ENCODE peak calls at places on chromosomes 13 and 19, in ten cellular contexts. H, J, I, X, K, S, Q, V, E and W are unnamed samples.

GRCh38 chr19:38433268-38433733 is at the start of gene RYR1:
- DNase-seq in I (peak), K (peak), Q (peak), S (peak), X (peak), J (peak), E (no peak), V (no peak), H (peak), W (no peak)

GRCh38 chr19:16319466-16319865 is 5.2 kb upstream of the KLF2 start:
- DNase-seq in V (peak), E (no peak), Q (no peak), J (no peak), H (no peak), I (no peak), K (peak), X (peak), S (no peak), W (no peak)

GRCh38 chr19:48513289-48514122 is 1.9 kb upstream of the LMTK3 start:
- DNase-seq in S (peak), H (no peak), K (peak), E (peak), J (peak), Q (peak), V (peak), X (peak), I (peak), W (peak)

GRCh38 chr19:20078696-20079095 is 896 bp downstream of the ZNF90 start:
- DNase-seq in Q (no peak), K (no peak), I (peak), X (peak), S (peak), H (no peak), J (peak), V (no peak), E (no peak), W (no peak)

GRCh38 chr19:10316229-10317044 is 622 bp upstream of the FDX2 start:
- DNase-seq in V (no peak), J (no peak), E (no peak), I (no peak), K (no peak), Q (no peak), S (no peak), X (no peak), H (no peak), W (no peak)

GRCh38 chr13:91154954-91155353 is 192.5 kb upstream of the MIR17HG start:
- DNase-seq in E (no peak), H (peak), Q (no peak), J (no peak), S (no peak), V (no peak), X (no peak), I (no peak), K (no peak), W (no peak)

GRCh38 chr13:57682128-57682716 is 50.7 kb downstream of the PCDH17 start:
- DNase-seq in S (no peak), K (no peak), Q (no peak), J (no peak), V (no peak), E (no peak), I (no peak), H (no peak), X (no peak), W (no peak)

GRCh38 chr13:21986602-21987001 is 315.7 kb downstream of the FGF9 start:
- DNase-seq in H (no peak), V (no peak), K (no peak), E (no peak), Q (no peak), I (peak), S (no peak), X (no peak), J (no peak), W (no peak)

GRCh38 chr13:20558982-20559381 is 8.0 kb upstream of the IFT88 start:
- DNase-seq in K (no peak), H (no peak), S (no peak), I (no peak), V (no peak), E (no peak), J (no peak), Q (no peak), X (no peak), W (no peak)